ENCODE peak calls at places on chromosome X, in nine cellular contexts. One of them, this sample, is unnamed.
A peak's percentile ranks its signal among the peaks of the same experiment; 100 is the strongest.

GRCh38 chrX:17409566-17410290 is 34.7 kb downstream of the NHS start:
- DNase-seq in pancreas: no peak
- DNase-seq in nucleus accumbens: no peak
- DNase-seq in iPS-NIHi11: peak; percentile 17
- DNase-seq in activated T-cell treated with anti-CD3 and anti-CD28 coated beads for 48 hours: no peak
- DNase-seq in endothelial cell: no peak
- DNase-seq in amniotic stem cell: no peak
- DNase-seq in NCI-H1694: no peak
- DNase-seq in NCI-H1092 treated with DMSO at 0.1 percent for 48 hours: no peak
- DNase-seq in this sample: no peak

GRCh38 chrX:31331928-31332327 is 260.1 kb upstream of the FTHL17 start:
- DNase-seq in amniotic stem cell: no peak
- DNase-seq in NCI-H1092 treated with DMSO at 0.1 percent for 48 hours: no peak
- DNase-seq in activated T-cell treated with anti-CD3 and anti-CD28 coated beads for 48 hours: no peak
- DNase-seq in iPS-NIHi11: no peak
- DNase-seq in endothelial cell: no peak
- DNase-seq in NCI-H1694: no peak
- DNase-seq in nucleus accumbens: no peak
- DNase-seq in pancreas: no peak
- DNase-seq in this sample: no peak

GRCh38 chrX:109783712-109784109 is 50.7 kb upstream of the ACSL4 start:
- DNase-seq in amniotic stem cell: no peak
- DNase-seq in NCI-H1694: no peak
- DNase-seq in iPS-NIHi11: no peak
- DNase-seq in endothelial cell: no peak
- DNase-seq in activated T-cell treated with anti-CD3 and anti-CD28 coated beads for 48 hours: no peak
- DNase-seq in NCI-H1092 treated with DMSO at 0.1 percent for 48 hours: no peak
- DNase-seq in pancreas: no peak
- DNase-seq in nucleus accumbens: no peak
- DNase-seq in this sample: no peak

GRCh38 chrX:125439194-125439849 is 119.7 kb downstream of the TEX13C start:
- DNase-seq in pancreas: no peak
- DNase-seq in NCI-H1694: no peak
- DNase-seq in nucleus accumbens: no peak
- DNase-seq in activated T-cell treated with anti-CD3 and anti-CD28 coated beads for 48 hours: no peak
- DNase-seq in NCI-H1092 treated with DMSO at 0.1 percent for 48 hours: no peak
- DNase-seq in endothelial cell: no peak
- DNase-seq in amniotic stem cell: no peak
- DNase-seq in iPS-NIHi11: no peak
- DNase-seq in this sample: no peak

GRCh38 chrX:109533631-109534030 is 3.0 kb upstream of the NXT2 start:
- DNase-seq in endothelial cell: no peak
- DNase-seq in iPS-NIHi11: no peak
- DNase-seq in amniotic stem cell: no peak
- DNase-seq in NCI-H1694: no peak
- DNase-seq in activated T-cell treated with anti-CD3 and anti-CD28 coated beads for 48 hours: no peak
- DNase-seq in NCI-H1092 treated with DMSO at 0.1 percent for 48 hours: no peak
- DNase-seq in nucleus accumbens: no peak
- DNase-seq in pancreas: no peak
- DNase-seq in this sample: no peak

GRCh38 chrX:41412261-41413167 is 34.6 kb upstream of the NYX start:
- DNase-seq in nucleus accumbens: no peak
- DNase-seq in activated T-cell treated with anti-CD3 and anti-CD28 coated beads for 48 hours: no peak
- DNase-seq in NCI-H1092 treated with DMSO at 0.1 percent for 48 hours: no peak
- DNase-seq in amniotic stem cell: no peak
- DNase-seq in NCI-H1694: no peak
- DNase-seq in endothelial cell: no peak
- DNase-seq in iPS-NIHi11: no peak
- DNase-seq in pancreas: peak; percentile 37
- DNase-seq in this sample: no peak

GRCh38 chrX:137405449-137406140 is 160.3 kb upstream of the ZIC3 start:
- DNase-seq in activated T-cell treated with anti-CD3 and anti-CD28 coated beads for 48 hours: no peak
- DNase-seq in amniotic stem cell: no peak
- DNase-seq in NCI-H1694: no peak
- DNase-seq in endothelial cell: no peak
- DNase-seq in iPS-NIHi11: no peak
- DNase-seq in nucleus accumbens: no peak
- DNase-seq in NCI-H1092 treated with DMSO at 0.1 percent for 48 hours: no peak
- DNase-seq in pancreas: no peak
- DNase-seq in this sample: no peak

GRCh38 chrX:120522820-120523219 is 37.9 kb downstream of the CUL4B start:
- DNase-seq in amniotic stem cell: no peak
- DNase-seq in NCI-H1694: no peak
- DNase-seq in activated T-cell treated with anti-CD3 and anti-CD28 coated beads for 48 hours: no peak
- DNase-seq in pancreas: no peak
- DNase-seq in iPS-NIHi11: no peak
- DNase-seq in endothelial cell: no peak
- DNase-seq in nucleus accumbens: no peak
- DNase-seq in NCI-H1092 treated with DMSO at 0.1 percent for 48 hours: no peak
- DNase-seq in this sample: no peak

GRCh38 chrX:151902813-151903591 is 9.7 kb upstream of the MAGEA4 start:
- DNase-seq in amniotic stem cell: peak; percentile 28
- DNase-seq in nucleus accumbens: no peak
- DNase-seq in NCI-H1092 treated with DMSO at 0.1 percent for 48 hours: no peak
- DNase-seq in activated T-cell treated with anti-CD3 and anti-CD28 coated beads for 48 hours: no peak
- DNase-seq in endothelial cell: peak; percentile 4
- DNase-seq in pancreas: no peak
- DNase-seq in NCI-H1694: no peak
- DNase-seq in iPS-NIHi11: no peak
- DNase-seq in this sample: no peak

GRCh38 chrX:65932173-65933084 is 107.5 kb downstream of the VSIG4 start:
- DNase-seq in pancreas: no peak
- DNase-seq in NCI-H1092 treated with DMSO at 0.1 percent for 48 hours: no peak
- DNase-seq in endothelial cell: no peak
- DNase-seq in iPS-NIHi11: no peak
- DNase-seq in nucleus accumbens: no peak
- DNase-seq in activated T-cell treated with anti-CD3 and anti-CD28 coated beads for 48 hours: no peak
- DNase-seq in NCI-H1694: no peak
- DNase-seq in amniotic stem cell: no peak
- DNase-seq in this sample: no peak

GRCh38 chrX:53184836-53185235 is 40.2 kb downstream of the KDM5C start:
- DNase-seq in nucleus accumbens: no peak
- DNase-seq in NCI-H1694: no peak
- DNase-seq in activated T-cell treated with anti-CD3 and anti-CD28 coated beads for 48 hours: no peak
- DNase-seq in iPS-NIHi11: no peak
- DNase-seq in amniotic stem cell: no peak
- DNase-seq in endothelial cell: no peak
- DNase-seq in NCI-H1092 treated with DMSO at 0.1 percent for 48 hours: no peak
- DNase-seq in pancreas: no peak
- DNase-seq in this sample: no peak

GRCh38 chrX:15718283-15718970 is 19.6 kb upstream of the CA5B start:
- DNase-seq in endothelial cell: no peak
- DNase-seq in activated T-cell treated with anti-CD3 and anti-CD28 coated beads for 48 hours: no peak
- DNase-seq in nucleus accumbens: no peak
- DNase-seq in NCI-H1694: no peak
- DNase-seq in amniotic stem cell: no peak
- DNase-seq in NCI-H1092 treated with DMSO at 0.1 percent for 48 hours: no peak
- DNase-seq in pancreas: no peak
- DNase-seq in iPS-NIHi11: no peak
- DNase-seq in this sample: no peak

GRCh38 chrX:13059676-13060499 is 15.5 kb upstream of the FAM9C start:
- DNase-seq in pancreas: no peak
- DNase-seq in NCI-H1092 treated with DMSO at 0.1 percent for 48 hours: no peak
- DNase-seq in nucleus accumbens: no peak
- DNase-seq in endothelial cell: no peak
- DNase-seq in activated T-cell treated with anti-CD3 and anti-CD28 coated beads for 48 hours: no peak
- DNase-seq in iPS-NIHi11: no peak
- DNase-seq in amniotic stem cell: no peak
- DNase-seq in NCI-H1694: no peak
- DNase-seq in this sample: no peak

GRCh38 chrX:4484266-4484665 is 770.8 kb upstream of the PRKX start:
- DNase-seq in NCI-H1694: no peak
- DNase-seq in pancreas: no peak
- DNase-seq in iPS-NIHi11: no peak
- DNase-seq in endothelial cell: no peak
- DNase-seq in nucleus accumbens: no peak
- DNase-seq in activated T-cell treated with anti-CD3 and anti-CD28 coated beads for 48 hours: no peak
- DNase-seq in NCI-H1092 treated with DMSO at 0.1 percent for 48 hours: no peak
- DNase-seq in amniotic stem cell: no peak
- DNase-seq in this sample: no peak

GRCh38 chrX:107823456-107823855 is 2.2 kb upstream of the MID2 start:
- DNase-seq in iPS-NIHi11: no peak
- DNase-seq in activated T-cell treated with anti-CD3 and anti-CD28 coated beads for 48 hours: no peak
- DNase-seq in pancreas: no peak
- DNase-seq in nucleus accumbens: no peak
- DNase-seq in NCI-H1092 treated with DMSO at 0.1 percent for 48 hours: no peak
- DNase-seq in endothelial cell: no peak
- DNase-seq in NCI-H1694: no peak
- DNase-seq in amniotic stem cell: peak; percentile 2
- DNase-seq in this sample: no peak

GRCh38 chrX:12988797-12989196 is 13.9 kb downstream of the TMSB4X start:
- DNase-seq in endothelial cell: no peak
- DNase-seq in amniotic stem cell: peak; percentile 15
- DNase-seq in nucleus accumbens: no peak
- DNase-seq in NCI-H1694: no peak
- DNase-seq in iPS-NIHi11: no peak
- DNase-seq in pancreas: no peak
- DNase-seq in activated T-cell treated with anti-CD3 and anti-CD28 coated beads for 48 hours: no peak
- DNase-seq in NCI-H1092 treated with DMSO at 0.1 percent for 48 hours: peak; percentile 66
- DNase-seq in this sample: no peak

GRCh38 chrX:72621163-72621562 is 48.5 kb upstream of the HDAC8 start:
- DNase-seq in nucleus accumbens: no peak
- DNase-seq in activated T-cell treated with anti-CD3 and anti-CD28 coated beads for 48 hours: no peak
- DNase-seq in endothelial cell: no peak
- DNase-seq in NCI-H1694: no peak
- DNase-seq in pancreas: no peak
- DNase-seq in iPS-NIHi11: no peak
- DNase-seq in amniotic stem cell: no peak
- DNase-seq in NCI-H1092 treated with DMSO at 0.1 percent for 48 hours: no peak
- DNase-seq in this sample: no peak

GRCh38 chrX:136643243-136643642 is 4.7 kb upstream of the CD40LG start:
- DNase-seq in nucleus accumbens: no peak
- DNase-seq in pancreas: no peak
- DNase-seq in endothelial cell: no peak
- DNase-seq in NCI-H1092 treated with DMSO at 0.1 percent for 48 hours: no peak
- DNase-seq in iPS-NIHi11: no peak
- DNase-seq in amniotic stem cell: no peak
- DNase-seq in NCI-H1694: no peak
- DNase-seq in activated T-cell treated with anti-CD3 and anti-CD28 coated beads for 48 hours: no peak
- DNase-seq in this sample: no peak

GRCh38 chrX:136189222-136189621 is 41.9 kb downstream of the FHL1 start:
- DNase-seq in pancreas: no peak
- DNase-seq in NCI-H1092 treated with DMSO at 0.1 percent for 48 hours: no peak
- DNase-seq in NCI-H1694: no peak
- DNase-seq in endothelial cell: no peak
- DNase-seq in activated T-cell treated with anti-CD3 and anti-CD28 coated beads for 48 hours: no peak
- DNase-seq in nucleus accumbens: no peak
- DNase-seq in iPS-NIHi11: no peak
- DNase-seq in amniotic stem cell: no peak
- DNase-seq in this sample: no peak

GRCh38 chrX:149476513-149476912 is 28.6 kb downstream of the IDS start:
- DNase-seq in nucleus accumbens: no peak
- DNase-seq in iPS-NIHi11: no peak
- DNase-seq in NCI-H1092 treated with DMSO at 0.1 percent for 48 hours: no peak
- DNase-seq in NCI-H1694: no peak
- DNase-seq in endothelial cell: no peak
- DNase-seq in amniotic stem cell: no peak
- DNase-seq in pancreas: no peak
- DNase-seq in activated T-cell treated with anti-CD3 and anti-CD28 coated beads for 48 hours: no peak
- DNase-seq in this sample: no peak

GRCh38 chrX:13851996-13852695 is 35.3 kb upstream of the GPM6B start:
- DNase-seq in iPS-NIHi11: no peak
- DNase-seq in pancreas: no peak
- DNase-seq in nucleus accumbens: no peak
- DNase-seq in amniotic stem cell: no peak
- DNase-seq in endothelial cell: no peak
- DNase-seq in NCI-H1694: no peak
- DNase-seq in activated T-cell treated with anti-CD3 and anti-CD28 coated beads for 48 hours: no peak
- DNase-seq in NCI-H1092 treated with DMSO at 0.1 percent for 48 hours: no peak
- DNase-seq in this sample: no peak

GRCh38 chrX:68462653-68463052 is 29.4 kb upstream of the OPHN1 start:
- DNase-seq in NCI-H1694: peak; percentile 62
- DNase-seq in iPS-NIHi11: no peak
- DNase-seq in amniotic stem cell: no peak
- DNase-seq in endothelial cell: peak; percentile 22
- DNase-seq in activated T-cell treated with anti-CD3 and anti-CD28 coated beads for 48 hours: no peak
- DNase-seq in nucleus accumbens: no peak
- DNase-seq in pancreas: no peak
- DNase-seq in NCI-H1092 treated with DMSO at 0.1 percent for 48 hours: peak; percentile 12
- DNase-seq in this sample: no peak

GRCh38 chrX:21194526-21194925 is 179.7 kb upstream of the CNKSR2 start:
- DNase-seq in amniotic stem cell: no peak
- DNase-seq in NCI-H1694: no peak
- DNase-seq in endothelial cell: no peak
- DNase-seq in nucleus accumbens: no peak
- DNase-seq in NCI-H1092 treated with DMSO at 0.1 percent for 48 hours: no peak
- DNase-seq in iPS-NIHi11: no peak
- DNase-seq in pancreas: no peak
- DNase-seq in activated T-cell treated with anti-CD3 and anti-CD28 coated beads for 48 hours: no peak
- DNase-seq in this sample: no peak

GRCh38 chrX:40173662-40174593 is 76.2 kb upstream of the BCOR start:
- DNase-seq in endothelial cell: peak; percentile 22
- DNase-seq in pancreas: peak; percentile 51
- DNase-seq in iPS-NIHi11: no peak
- DNase-seq in nucleus accumbens: peak; percentile 13
- DNase-seq in amniotic stem cell: no peak
- DNase-seq in NCI-H1092 treated with DMSO at 0.1 percent for 48 hours: peak; percentile 86
- DNase-seq in NCI-H1694: no peak
- DNase-seq in activated T-cell treated with anti-CD3 and anti-CD28 coated beads for 48 hours: peak; percentile 65
- DNase-seq in this sample: no peak

GRCh38 chrX:119118780-119119395 is 8.7 kb downstream of the KIAA1210 start:
- DNase-seq in NCI-H1694: peak; percentile 46
- DNase-seq in iPS-NIHi11: peak; percentile 67
- DNase-seq in activated T-cell treated with anti-CD3 and anti-CD28 coated beads for 48 hours: peak; percentile 26
- DNase-seq in pancreas: peak; percentile 39
- DNase-seq in NCI-H1092 treated with DMSO at 0.1 percent for 48 hours: peak; percentile 37
- DNase-seq in nucleus accumbens: peak; percentile 2
- DNase-seq in endothelial cell: peak; percentile 59
- DNase-seq in amniotic stem cell: peak; percentile 12
- DNase-seq in this sample: peak; percentile 6

GRCh38 chrX:31355206-31355955 is 283.5 kb upstream of the FTHL17 start:
- DNase-seq in iPS-NIHi11: no peak
- DNase-seq in NCI-H1694: no peak
- DNase-seq in endothelial cell: no peak
- DNase-seq in nucleus accumbens: no peak
- DNase-seq in pancreas: no peak
- DNase-seq in amniotic stem cell: no peak
- DNase-seq in NCI-H1092 treated with DMSO at 0.1 percent for 48 hours: no peak
- DNase-seq in activated T-cell treated with anti-CD3 and anti-CD28 coated beads for 48 hours: no peak
- DNase-seq in this sample: no peak

GRCh38 chrX:23003121-23003520 is 3.4 kb downstream of the DDX53 start:
- DNase-seq in NCI-H1694: no peak
- DNase-seq in nucleus accumbens: no peak
- DNase-seq in iPS-NIHi11: no peak
- DNase-seq in activated T-cell treated with anti-CD3 and anti-CD28 coated beads for 48 hours: no peak
- DNase-seq in NCI-H1092 treated with DMSO at 0.1 percent for 48 hours: no peak
- DNase-seq in pancreas: no peak
- DNase-seq in amniotic stem cell: no peak
- DNase-seq in endothelial cell: no peak
- DNase-seq in this sample: no peak

GRCh38 chrX:151680805-151681204 is 14.5 kb upstream of the PRRG3 start:
- DNase-seq in endothelial cell: peak; percentile 67
- DNase-seq in nucleus accumbens: peak; percentile 18
- DNase-seq in amniotic stem cell: no peak
- DNase-seq in pancreas: peak; percentile 70
- DNase-seq in NCI-H1092 treated with DMSO at 0.1 percent for 48 hours: peak; percentile 40
- DNase-seq in NCI-H1694: peak; percentile 32
- DNase-seq in activated T-cell treated with anti-CD3 and anti-CD28 coated beads for 48 hours: peak; percentile 42
- DNase-seq in iPS-NIHi11: peak; percentile 55
- DNase-seq in this sample: no peak

GRCh38 chrX:143298663-143299241 is 218.5 kb downstream of the SPANXN3 start:
- DNase-seq in amniotic stem cell: no peak
- DNase-seq in nucleus accumbens: no peak
- DNase-seq in NCI-H1092 treated with DMSO at 0.1 percent for 48 hours: no peak
- DNase-seq in endothelial cell: no peak
- DNase-seq in pancreas: no peak
- DNase-seq in activated T-cell treated with anti-CD3 and anti-CD28 coated beads for 48 hours: no peak
- DNase-seq in NCI-H1694: no peak
- DNase-seq in iPS-NIHi11: no peak
- DNase-seq in this sample: no peak